ENCODE peak calls at places on chromosomes 11 and 22, in eight cellular contexts. G is fibroblast of lung, C is GM12865, S is AG04450, B is upper lobe of right lung, F is fibroblast of mammary gland, X is uterus, U is sigmoid colon. M is an unnamed sample.

GRCh38 chr22:50243704-50244419 is 961 bp downstream of the TUBGCP6 start:
- DNase-seq in S (no peak), B (no peak), G (no peak), F (peak; percentile 15), X (no peak), C (no peak), U (no peak), M (no peak)

GRCh38 chr11:76577921-76578654 is 92.5 kb downstream of the LRRC32 start:
- DNase-seq in F (no peak), B (no peak), S (no peak), U (no peak), C (no peak), X (no peak), G (no peak), M (no peak)

GRCh38 chr22:48980409-48980808 is 847.3 kb downstream of the BRD1 start:
- DNase-seq in X (no peak), C (no peak), S (no peak), U (no peak), B (no peak), G (no peak), F (no peak), M (no peak)

GRCh38 chr11:12508151-12508740 is 130.9 kb downstream of the PARVA start:
- DNase-seq in X (peak; percentile 47), U (no peak), S (no peak), C (no peak), G (peak; percentile 83), B (no peak), F (peak; percentile 81), M (no peak)

GRCh38 chr22:50444663-50445062 is 30.2 kb downstream of the SBF1 start:
- DNase-seq in U (no peak), G (peak; percentile 77), C (no peak), S (peak; percentile 33), X (no peak), B (no peak), F (peak; percentile 89), M (peak; percentile 12)

GRCh38 chr11:36492724-36493304 is 17.3 kb downstream of the TRAF6 start:
- DNase-seq in F (peak; percentile 64), U (no peak), G (peak; percentile 43), X (peak; percentile 23), S (no peak), C (peak; percentile 73), B (no peak), M (no peak)

GRCh38 chr22:17754233-17754925 is 19.9 kb downstream of the BID start:
- DNase-seq in U (no peak), C (peak; percentile 38), F (no peak), S (no peak), B (no peak), X (no peak), G (no peak), M (no peak)

GRCh38 chr11:65498042-65498726 is 661 bp upstream of the MALAT1 start:
- DNase-seq in X (peak; percentile 68), S (no peak), C (peak; percentile 90), F (peak; percentile 75), G (peak; percentile 61), U (peak; percentile 83), B (peak; percentile 71), M (no peak)

GRCh38 chr11:82759649-82760048 is 26.0 kb upstream of the FAM181B start:
- DNase-seq in U (no peak), B (no peak), S (no peak), G (no peak), X (no peak), C (no peak), F (no peak), M (no peak)

GRCh38 chr11:13376838-13377237 is 86.2 kb downstream of the BTBD10 start:
- DNase-seq in X (no peak), B (no peak), G (no peak), F (no peak), C (no peak), U (no peak), S (no peak), M (no peak)

GRCh38 chr11:19079643-19080440 is 19.3 kb upstream of the MRGPRX2 start:
- DNase-seq in S (no peak), C (no peak), G (peak; percentile 95), B (no peak), U (no peak), X (peak; percentile 25), F (peak; percentile 94), M (peak; percentile 60)

GRCh38 chr22:24517446-24517845 is 22.3 kb downstream of the UPB1 start:
- DNase-seq in X (no peak), G (no peak), F (no peak), C (no peak), U (no peak), S (no peak), B (no peak), M (no peak)

GRCh38 chr22:39493759-39494158 is 8.3 kb upstream of the MIEF1 start:
- DNase-seq in U (no peak), X (no peak), B (no peak), S (peak; percentile 75), C (no peak), F (peak; percentile 92), G (peak; percentile 79), M (peak; percentile 66)

GRCh38 chr22:23833017-23833795 is 5.6 kb downstream of the DERL3 start:
- DNase-seq in U (peak; percentile 57), G (no peak), C (no peak), F (no peak), B (peak; percentile 54), X (no peak), S (no peak), M (no peak)

GRCh38 chr22:41925783-41926460 is 684 bp downstream of the TNFRSF13C start:
- DNase-seq in X (no peak), U (no peak), G (peak; percentile 15), S (no peak), F (peak; percentile 32), B (peak; percentile 81), C (peak; percentile 88), M (no peak)

DNA sequence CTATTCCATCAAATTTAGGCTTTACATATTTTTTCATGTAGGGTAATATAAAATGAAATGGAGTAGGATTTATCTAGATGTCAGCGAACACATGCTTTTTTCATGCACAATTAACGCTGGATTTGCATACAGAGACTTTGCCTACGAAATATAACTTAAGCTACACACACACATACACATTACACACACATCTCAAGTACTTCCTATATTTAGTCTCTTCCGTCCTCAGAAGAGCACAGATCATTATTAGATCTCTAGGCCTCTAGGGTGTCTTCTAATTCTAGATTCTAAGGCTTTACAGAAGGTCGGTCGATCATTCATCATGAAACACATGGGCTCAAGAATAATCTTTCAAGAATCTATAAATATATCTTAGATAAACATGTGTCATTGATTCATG is 3.8 kb upstream of the MS4A13 start:
- DNase-seq in C (no peak), B (no peak), X (no peak), G (no peak), U (no peak), S (no peak), F (no peak), M (no peak)
- TF ChIP-seq CTCF in C (no peak), B (no peak), X (no peak), G (no peak), U (no peak), S (no peak), F (no peak), M (no peak)

GRCh38 chr11:116194156-116194904 is 578.5 kb downstream of the BUD13 start:
- DNase-seq in C (no peak), G (no peak), B (no peak), S (no peak), U (no peak), F (no peak), X (no peak), M (no peak)
- H3K4me3 ChIP-seq in C (no peak overlapping the region), G (no peak overlapping the region), B (peak overlapping the region; percentile 55), S (peak overlapping the region; percentile 61), U (peak overlapping the region; percentile 48), F (no peak overlapping the region), X (peak overlapping the region; percentile 31), M (no peak overlapping the region)

GRCh38 chr11:8263769-8264410 is at the start of gene LMO1:
- DNase-seq in B (peak; percentile 89), C (peak; percentile 69), X (peak; percentile 65), U (peak; percentile 87), F (peak; percentile 68), S (peak; percentile 13), G (peak; percentile 54), M (no peak)

GRCh38 chr11:8266246-8267241 is 2.9 kb upstream of the LMO1 start:
- DNase-seq in G (no peak), B (peak; percentile 31), U (peak; percentile 19), F (no peak), S (no peak), C (no peak), X (peak; percentile 4), M (no peak)

GRCh38 chr11:8267280-8267679 is 3.6 kb upstream of the LMO1 start:
- DNase-seq in B (peak; percentile 26), S (no peak), F (no peak), X (peak; percentile 1), G (no peak), U (peak; percentile 54), C (no peak), M (no peak)

GRCh38 chr11:8267831-8268529 is 4.3 kb upstream of the LMO1 start:
- DNase-seq in U (peak; percentile 44), G (peak; percentile 7), C (no peak), B (peak; percentile 63), F (no peak), S (no peak), X (peak; percentile 9), M (no peak)

DNA sequence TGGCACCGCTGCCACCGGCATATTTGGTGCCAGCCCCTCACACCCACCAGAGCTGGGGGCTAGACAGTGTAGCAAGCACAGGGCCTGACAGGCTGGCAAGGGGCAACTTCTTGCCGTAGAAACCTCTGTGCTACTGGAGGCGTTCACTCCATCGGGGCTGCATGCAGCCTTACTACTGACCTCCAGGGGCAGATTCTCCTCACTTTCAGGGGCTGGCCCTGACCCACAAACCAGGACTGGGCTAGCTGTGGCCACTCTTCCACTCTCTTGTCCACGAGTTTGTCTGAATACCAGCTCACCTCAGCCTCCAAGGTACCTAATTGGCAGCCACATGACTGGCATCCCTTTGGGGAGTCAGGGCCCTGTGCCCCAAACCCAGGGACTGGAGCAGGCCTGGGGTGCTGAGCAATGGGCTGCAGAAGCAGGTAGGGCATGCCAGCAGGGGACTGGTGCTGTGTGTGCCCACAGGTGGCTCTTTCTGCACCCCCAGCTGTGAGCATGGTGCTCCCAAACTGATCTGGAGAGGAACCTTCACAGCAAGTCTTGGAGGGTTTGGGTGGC is 2.1 kb upstream of the LMO1 start:
- DNase-seq in S (no peak), F (no peak), B (peak; percentile 41), X (peak; percentile 4), C (no peak), G (no peak), U (peak; percentile 34), M (no peak)
- TF ChIP-seq CTCF in S (peak; percentile 23), F (peak; percentile 14), B (no peak), X (no peak), C (no peak), G (no peak), U (no peak), M (no peak)

DNA sequence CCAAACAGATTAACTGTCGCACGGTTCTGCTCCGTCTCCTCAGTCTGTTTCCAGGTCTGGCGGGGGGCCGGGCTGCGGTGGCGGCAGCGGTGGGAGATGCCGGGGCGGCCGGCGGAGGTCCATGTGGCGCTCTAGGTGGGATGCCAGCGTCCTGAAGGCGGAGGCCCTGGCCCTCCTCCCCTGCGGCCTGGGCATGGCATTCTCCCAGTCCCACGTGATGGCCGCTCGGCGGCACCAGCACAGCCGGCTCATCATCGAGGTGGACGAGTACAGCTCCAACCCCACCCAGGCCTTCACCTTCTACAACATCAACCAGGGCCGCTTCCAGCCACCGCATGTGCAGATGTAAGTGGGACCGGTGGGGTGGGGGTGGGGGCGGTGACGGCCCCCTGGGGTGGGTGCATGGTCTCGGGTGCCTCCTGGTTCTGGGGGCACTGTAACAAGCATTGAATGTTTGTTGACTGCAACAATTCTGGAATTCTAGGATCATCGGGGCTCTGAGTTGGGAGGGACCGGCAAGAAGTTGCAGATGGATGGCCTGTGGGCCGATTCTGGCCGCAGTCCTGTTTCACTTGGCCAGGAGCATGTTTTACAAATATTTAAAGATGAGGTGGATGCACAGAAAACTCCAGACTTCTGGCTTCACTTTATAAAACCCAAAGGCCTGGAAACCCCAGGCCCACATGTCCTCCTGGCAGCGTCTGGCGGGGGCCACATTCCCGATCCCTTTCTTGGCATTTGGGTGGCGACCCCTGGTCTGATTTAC is 13.2 kb downstream of the MPPED1 start:
- DNase-seq in S (no peak), B (no peak), U (no peak), X (no peak), C (no peak), F (no peak), G (no peak), M (no peak)
- H3K4me3 ChIP-seq in S (no peak overlapping the region), B (no peak overlapping the region), U (no peak overlapping the region), X (no peak overlapping the region), C (no peak overlapping the region), F (no peak overlapping the region), G (no peak overlapping the region), M (no peak overlapping the region)